ENCODE peak calls at places on chromosomes 1 and 21, in nine cellular contexts. H, G, T, V, U, A, R, Y and N are unnamed samples.

GRCh38 chr1:67760030-67760821 is 73.0 kb downstream of the GNG12 start:
- DNase-seq in A (peak; percentile 86), Y (peak; percentile 53), H (no peak), T (peak; percentile 56), R (peak; percentile 12), U (peak; percentile 78), G (peak; percentile 87), V (peak; percentile 89), N (no peak)

GRCh38 chr1:91699339-91699970 is 186.5 kb downstream of the TGFBR3 start:
- DNase-seq in H (no peak), R (no peak), G (no peak), T (no peak), A (no peak), Y (peak; percentile 69), U (peak; percentile 35), V (peak; percentile 12), N (no peak)

GRCh38 chr1:28887835-28888682 is 26.3 kb upstream of the EPB41 start:
- DNase-seq in G (no peak), R (no peak), Y (peak; percentile 55), H (no peak), A (peak; percentile 87), V (peak; percentile 27), U (no peak), T (no peak), N (no peak)

GRCh38 chr1:117312453-117313138 is 54.7 kb upstream of the MAN1A2 start:
- DNase-seq in T (no peak), A (no peak), G (peak; percentile 43), R (no peak), Y (no peak), H (no peak), U (peak; percentile 26), V (peak; percentile 62), N (no peak)

GRCh38 chr1:216047821-216048220 is 375.4 kb downstream of the USH2A start:
- DNase-seq in G (no peak), Y (no peak), V (peak; percentile 65), R (no peak), H (no peak), A (no peak), T (no peak), U (no peak), N (no peak)

GRCh38 chr21:42315296-42315891 is at the start of gene TFF3:
- DNase-seq in Y (no peak), A (no peak), U (no peak), T (no peak), R (no peak), H (no peak), V (no peak), G (peak; percentile 84), N (no peak)

GRCh38 chr1:109502368-109502851 is 7.1 kb downstream of the AMIGO1 start:
- DNase-seq in U (no peak), V (no peak), G (no peak), Y (no peak), R (peak; percentile 24), T (no peak), A (no peak), H (no peak), N (no peak)

GRCh38 chr1:225388372-225388771 is 39.5 kb downstream of the LBR start:
- DNase-seq in H (no peak), A (no peak), V (peak; percentile 30), Y (no peak), G (no peak), T (no peak), R (no peak), U (no peak), N (no peak)

GRCh38 chr1:192260076-192260475 is 56.7 kb upstream of the RGS21 start:
- DNase-seq in U (no peak), A (no peak), T (no peak), G (no peak), V (peak; percentile 30), Y (no peak), R (no peak), H (no peak), N (no peak)

DNA sequence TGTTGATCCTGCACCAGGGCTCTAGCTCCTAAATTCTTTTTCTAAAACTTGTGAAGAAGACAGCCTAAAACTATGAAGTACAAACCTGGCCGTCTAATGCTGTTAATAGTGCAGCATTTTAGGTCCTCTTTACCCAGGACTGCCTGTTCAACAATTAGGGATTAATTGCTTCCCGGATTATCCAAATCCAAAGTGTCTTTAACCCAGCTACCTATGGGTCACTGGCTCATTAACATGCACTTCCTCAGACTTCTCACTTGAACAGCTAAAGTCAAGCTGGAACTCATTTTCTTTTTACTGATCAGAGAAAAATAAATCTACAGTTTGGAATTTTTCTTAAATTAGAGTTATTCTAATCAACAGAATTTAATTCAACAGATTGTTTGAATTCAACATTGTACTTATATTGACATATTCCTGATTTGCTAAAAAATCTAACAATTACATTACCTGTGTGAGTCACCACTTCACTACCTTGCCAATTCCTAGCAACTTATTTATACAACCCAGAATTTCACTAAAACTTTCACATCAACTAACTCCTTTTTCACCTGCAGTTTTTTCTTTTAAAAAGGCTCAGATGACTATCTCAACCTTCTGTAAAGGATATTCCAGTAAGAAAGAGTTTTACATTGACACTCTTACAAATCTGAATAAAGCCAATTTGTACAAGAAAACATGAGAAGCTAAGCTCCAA is 3.3 kb downstream of the HNRNPU start:
- DNase-seq in H (no peak), Y (no peak), G (no peak), R (no peak), U (no peak), A (no peak), V (no peak), T (no peak), N (no peak)
- H3K27ac ChIP-seq in H (peak overlapping the region; percentile 100), Y (peak overlapping the region; percentile 100), G (no peak overlapping the region), R (peak overlapping the region; percentile 98), U (no peak overlapping the region), A (no peak overlapping the region), V (no peak overlapping the region), T (peak overlapping the region; percentile 90), N (no peak overlapping the region)

GRCh38 chr1:170705981-170706380 is 42.0 kb downstream of the PRRX1 start:
- DNase-seq in T (no peak), U (no peak), V (peak; percentile 59), Y (no peak), H (no peak), A (no peak), R (no peak), G (no peak), N (no peak)

GRCh38 chr1:170701962-170702361 is 38.0 kb downstream of the PRRX1 start:
- DNase-seq in U (no peak), H (no peak), A (peak; percentile 53), V (no peak), R (no peak), Y (no peak), G (no peak), T (no peak), N (no peak)

GRCh38 chr1:170707116-170707515 is 43.2 kb downstream of the PRRX1 start:
- DNase-seq in Y (no peak), V (no peak), T (no peak), H (no peak), G (no peak), R (no peak), U (no peak), A (no peak), N (no peak)

GRCh38 chr1:170700842-170701305 is 36.9 kb downstream of the PRRX1 start:
- DNase-seq in U (no peak), Y (no peak), V (peak; percentile 76), A (no peak), T (no peak), R (no peak), G (no peak), H (no peak), N (no peak)

GRCh38 chr1:170704256-170704655 is 40.3 kb downstream of the PRRX1 start:
- DNase-seq in T (no peak), A (no peak), H (no peak), V (peak; percentile 75), Y (no peak), R (no peak), G (no peak), U (no peak), N (no peak)
- H3K27ac ChIP-seq in T (peak overlapping the region; percentile 67), A (no peak overlapping the region), H (peak overlapping the region; percentile 96), V (no peak overlapping the region), Y (no peak overlapping the region), R (no peak overlapping the region), G (no peak overlapping the region), U (no peak overlapping the region), N (no peak overlapping the region)

GRCh38 chr1:243718022-243718421 is 132.0 kb downstream of the AKT3 start:
- DNase-seq in A (no peak), T (no peak), H (no peak), U (no peak), R (no peak), Y (no peak), V (no peak), G (no peak), N (no peak)
- H3K27ac ChIP-seq in A (no peak overlapping the region), T (peak overlapping the region; percentile 17), H (no peak overlapping the region), U (peak overlapping the region; percentile 99), R (no peak overlapping the region), Y (no peak overlapping the region), V (no peak overlapping the region), G (no peak overlapping the region), N (no peak overlapping the region)

GRCh38 chr1:112698366-112699310 is 8.3 kb downstream of the RHOC start:
- DNase-seq in T (no peak), H (no peak), V (no peak), U (no peak), G (peak; percentile 90), A (peak; percentile 84), Y (peak; percentile 77), R (no peak), N (no peak)
- H3K27ac ChIP-seq in T (no peak overlapping the region), H (peak overlapping the region; percentile 87), V (no peak overlapping the region), U (no peak overlapping the region), G (peak overlapping the region; percentile 93), A (peak overlapping the region; percentile 58), Y (peak overlapping the region; percentile 88), R (peak overlapping the region; percentile 13), N (no peak overlapping the region)